ENCODE peak calls at places on chromosomes 12 and 14, in five cellular contexts. D is NCI-H1105 treated with DMSO at 0.1 percent for 48 hours, Y is LoVo, Q is MV-4-11, L is D341Med. V is an unnamed sample.

GRCh38 chr14:51650721-51651387 is 856 bp upstream of the FRMD6 start:
- DNase-seq in D (no peak), Y (no peak), Q (no peak), L (peak; percentile 21), V (peak; percentile 1)

GRCh38 chr12:7645395-7646177 is 20.1 kb downstream of the APOBEC1 start:
- DNase-seq in D (peak; percentile 28), Y (peak; percentile 62), Q (peak; percentile 44), L (no peak), V (peak; percentile 39)

GRCh38 chr12:72511493-72511892 is 239.3 kb downstream of the TRHDE start:
- DNase-seq in D (no peak), Y (no peak), Q (no peak), L (no peak), V (no peak)

GRCh38 chr12:18559242-18559641 is 178.6 kb downstream of the PLCZ1 start:
- DNase-seq in D (no peak), Y (no peak), Q (no peak), L (no peak), V (no peak)

GRCh38 chr12:52437508-52437907 is 3.3 kb upstream of the KRT75 start:
- DNase-seq in D (no peak), Y (no peak), Q (no peak), L (no peak), V (no peak)

GRCh38 chr12:62603061-62603810 is 136.6 kb downstream of the MON2 start:
- DNase-seq in D (peak; percentile 59), Y (peak; percentile 89), Q (peak; percentile 84), L (peak; percentile 87), V (peak; percentile 95)

GRCh38 chr12:46455648-46456352 is 83.2 kb upstream of the SLC38A2 start:
- DNase-seq in D (no peak), Y (peak; percentile 73), Q (no peak), L (no peak), V (no peak)

GRCh38 chr12:508145-508544 is 48.4 kb downstream of the B4GALNT3 start:
- DNase-seq in D (no peak), Y (no peak), Q (peak; percentile 2), L (no peak), V (peak; percentile 30)

GRCh38 chr14:101504096-101504948 is 57.0 kb upstream of the DIO3 start:
- DNase-seq in D (no peak), Y (no peak), Q (no peak), L (no peak), V (peak; percentile 20)

GRCh38 chr12:132142679-132143327 is 1.3 kb downstream of the DDX51 start:
- DNase-seq in D (no peak), Y (no peak), Q (no peak), L (no peak), V (no peak)

GRCh38 chr12:123979566-123979965 is 6.6 kb downstream of the ZNF664 start:
- DNase-seq in D (no peak), Y (no peak), Q (no peak), L (no peak), V (no peak)

GRCh38 chr14:98944989-98945388 is 327.0 kb downstream of the BCL11B start:
- DNase-seq in D (no peak), Y (no peak), Q (no peak), L (no peak), V (no peak)

GRCh38 chr14:105151838-105152793 is 16.5 kb downstream of the JAG2 start:
- DNase-seq in D (no peak), Y (no peak), Q (no peak), L (no peak), V (no peak)

GRCh38 chr12:53279888-53280498 is 11.9 kb downstream of the ESPL1 start:
- DNase-seq in D (no peak), Y (no peak), Q (no peak), L (no peak), V (no peak)

GRCh38 chr14:85122690-85123089 is 407.3 kb upstream of the FLRT2 start:
- DNase-seq in D (no peak), Y (no peak), Q (no peak), L (no peak), V (no peak)

GRCh38 chr14:54812661-54813060 is 90.0 kb downstream of the GCH1 start:
- DNase-seq in D (no peak), Y (no peak), Q (no peak), L (no peak), V (no peak)

GRCh38 chr14:88352299-88353097 is 29.4 kb upstream of the KCNK10 start:
- DNase-seq in D (peak; percentile 97), Y (no peak), Q (peak; percentile 32), L (no peak), V (no peak)

GRCh38 chr14:100816286-100816949 is 9.5 kb upstream of the MEG3 start:
- DNase-seq in D (no peak), Y (no peak), Q (no peak), L (no peak), V (no peak)

GRCh38 chr12:80242341-80242740 is 143.0 kb downstream of the OTOGL start:
- DNase-seq in D (no peak), Y (no peak), Q (no peak), L (no peak), V (no peak)

GRCh38 chr12:114777052-114777451 is 93.1 kb upstream of the TBX3 start:
- DNase-seq in D (no peak), Y (peak; percentile 32), Q (no peak), L (no peak), V (no peak)

GRCh38 chr12:13562915-13563742 is 366.6 kb downstream of the EMP1 start:
- DNase-seq in D (no peak), Y (no peak), Q (no peak), L (no peak), V (no peak)

V was measured in NB4.